ENCODE peak calls at places on chromosomes 12 and 14, in four cellular contexts. One of them, this sample, is unnamed.

GRCh38 chr14:38122241-38122640 is 85.5 kb upstream of the SSTR1 start:
- DNase-seq in stimulated activated naive CD4-positive, alpha-beta T cell: no peak
- DNase-seq in NCI-H1417: no peak
- DNase-seq in HS-27A: no peak
- DNase-seq in this sample: no peak

GRCh38 chr14:31993521-31993941 is 83.6 kb upstream of the ARHGAP5 start:
- DNase-seq in stimulated activated naive CD4-positive, alpha-beta T cell: no peak
- DNase-seq in NCI-H1417: no peak
- DNase-seq in HS-27A: no peak
- DNase-seq in this sample: no peak

GRCh38 chr14:90434370-90435020 is 37.7 kb downstream of the CALM1 start:
- DNase-seq in NCI-H1417: no peak
- DNase-seq in HS-27A: no peak
- DNase-seq in stimulated activated naive CD4-positive, alpha-beta T cell: no peak
- DNase-seq in this sample: no peak

GRCh38 chr14:66501592-66501991 is 6.4 kb upstream of the GPHN start:
- DNase-seq in NCI-H1417: no peak
- DNase-seq in stimulated activated naive CD4-positive, alpha-beta T cell: no peak
- DNase-seq in HS-27A: no peak
- DNase-seq in this sample: no peak

GRCh38 chr12:9759680-9760592 is 765 bp downstream of the CD69 start:
- DNase-seq in stimulated activated naive CD4-positive, alpha-beta T cell: peak
- DNase-seq in NCI-H1417: no peak
- DNase-seq in HS-27A: no peak
- DNase-seq in this sample: no peak

GRCh38 chr12:94186461-94187237 is 38.3 kb downstream of the PLXNC1 start:
- DNase-seq in stimulated activated naive CD4-positive, alpha-beta T cell: no peak
- DNase-seq in NCI-H1417: peak
- DNase-seq in HS-27A: no peak
- DNase-seq in this sample: peak

GRCh38 chr12:123998960-123999359 is 25.9 kb downstream of the ZNF664 start:
- DNase-seq in NCI-H1417: no peak
- DNase-seq in stimulated activated naive CD4-positive, alpha-beta T cell: no peak
- DNase-seq in HS-27A: no peak
- DNase-seq in this sample: no peak

GRCh38 chr14:61662437-61663311 is 32.6 kb upstream of the HIF1A start:
- DNase-seq in stimulated activated naive CD4-positive, alpha-beta T cell: peak
- DNase-seq in NCI-H1417: no peak
- DNase-seq in HS-27A: peak
- DNase-seq in this sample: no peak

GRCh38 chr12:105704788-105705187 is 374.3 kb downstream of the C12orf75 start:
- DNase-seq in stimulated activated naive CD4-positive, alpha-beta T cell: no peak
- DNase-seq in NCI-H1417: peak
- DNase-seq in HS-27A: no peak
- DNase-seq in this sample: no peak

GRCh38 chr12:128702344-128702743 is 121.4 kb downstream of the SLC15A4 start:
- DNase-seq in NCI-H1417: no peak
- DNase-seq in HS-27A: no peak
- DNase-seq in stimulated activated naive CD4-positive, alpha-beta T cell: no peak
- DNase-seq in this sample: no peak

GRCh38 chr12:56087220-56087619 is 7.3 kb downstream of the ERBB3 start:
- DNase-seq in stimulated activated naive CD4-positive, alpha-beta T cell: no peak
- DNase-seq in HS-27A: no peak
- DNase-seq in NCI-H1417: peak
- DNase-seq in this sample: no peak

GRCh38 chr12:103517161-103517560 is 21.4 kb upstream of the C12orf42 start:
- DNase-seq in NCI-H1417: no peak
- DNase-seq in HS-27A: no peak
- DNase-seq in stimulated activated naive CD4-positive, alpha-beta T cell: no peak
- DNase-seq in this sample: no peak

GRCh38 chr12:120710805-120711296 is 593 bp downstream of the UNC119B start:
- DNase-seq in HS-27A: no peak
- DNase-seq in stimulated activated naive CD4-positive, alpha-beta T cell: peak
- DNase-seq in NCI-H1417: peak
- DNase-seq in this sample: no peak

GRCh38 chr12:49121047-49121696 is 10.0 kb downstream of the TUBA1B start:
- DNase-seq in HS-27A: no peak
- DNase-seq in stimulated activated naive CD4-positive, alpha-beta T cell: no peak
- DNase-seq in NCI-H1417: peak
- DNase-seq in this sample: peak

GRCh38 chr14:65179918-65180724 is 77.8 kb upstream of the MAX start:
- DNase-seq in HS-27A: peak
- DNase-seq in stimulated activated naive CD4-positive, alpha-beta T cell: no peak
- DNase-seq in NCI-H1417: no peak
- DNase-seq in this sample: no peak

GRCh38 chr12:45381351-45381750 is 165.5 kb downstream of the ANO6 start:
- DNase-seq in HS-27A: no peak
- DNase-seq in stimulated activated naive CD4-positive, alpha-beta T cell: no peak
- DNase-seq in NCI-H1417: no peak
- DNase-seq in this sample: no peak

GRCh38 chr12:38880288-38880687 is 25.1 kb downstream of the CPNE8 start:
- DNase-seq in HS-27A: no peak
- DNase-seq in NCI-H1417: no peak
- DNase-seq in stimulated activated naive CD4-positive, alpha-beta T cell: no peak
- DNase-seq in this sample: no peak

GRCh38 chr14:106691601-106692291 is 1165.4 kb downstream of the TMEM121 start:
- DNase-seq in NCI-H1417: no peak
- DNase-seq in stimulated activated naive CD4-positive, alpha-beta T cell: peak
- DNase-seq in HS-27A: no peak
- DNase-seq in this sample: no peak

GRCh38 chr12:68746572-68747180 is 700 bp downstream of the SLC35E3 start:
- DNase-seq in stimulated activated naive CD4-positive, alpha-beta T cell: peak
- DNase-seq in NCI-H1417: peak
- DNase-seq in HS-27A: peak
- DNase-seq in this sample: peak

GRCh38 chr12:82527165-82527780 is 159.4 kb upstream of the TMTC2 start:
- DNase-seq in NCI-H1417: peak
- DNase-seq in HS-27A: no peak
- DNase-seq in stimulated activated naive CD4-positive, alpha-beta T cell: peak
- DNase-seq in this sample: peak

GRCh38 chr14:90664911-90665695 is 151.1 kb downstream of the TTC7B start:
- DNase-seq in NCI-H1417: no peak
- DNase-seq in stimulated activated naive CD4-positive, alpha-beta T cell: no peak
- DNase-seq in HS-27A: no peak
- DNase-seq in this sample: no peak

GRCh38 chr14:68520637-68521556 is 272.0 kb downstream of the ZFP36L1 start:
- DNase-seq in stimulated activated naive CD4-positive, alpha-beta T cell: no peak
- DNase-seq in NCI-H1417: peak
- DNase-seq in HS-27A: no peak
- DNase-seq in this sample: no peak

GRCh38 chr14:103021817-103022668 is 35.3 kb downstream of the CDC42BPB start:
- DNase-seq in stimulated activated naive CD4-positive, alpha-beta T cell: no peak
- DNase-seq in NCI-H1417: peak
- DNase-seq in HS-27A: no peak
- DNase-seq in this sample: peak

GRCh38 chr12:127293507-127294310 is 973.3 kb upstream of the TMEM132C start:
- DNase-seq in NCI-H1417: peak
- DNase-seq in HS-27A: no peak
- DNase-seq in stimulated activated naive CD4-positive, alpha-beta T cell: peak
- DNase-seq in this sample: peak

GRCh38 chr14:54174437-54174836 is 217.8 kb upstream of the BMP4 start:
- DNase-seq in stimulated activated naive CD4-positive, alpha-beta T cell: no peak
- DNase-seq in HS-27A: no peak
- DNase-seq in NCI-H1417: no peak
- DNase-seq in this sample: no peak

GRCh38 chr14:44960146-44960545 is 1.6 kb downstream of the KLHL28 start:
- DNase-seq in stimulated activated naive CD4-positive, alpha-beta T cell: no peak
- DNase-seq in HS-27A: no peak
- DNase-seq in NCI-H1417: no peak
- DNase-seq in this sample: no peak

GRCh38 chr14:99009875-99010274 is 262.1 kb downstream of the BCL11B start:
- DNase-seq in stimulated activated naive CD4-positive, alpha-beta T cell: peak
- DNase-seq in NCI-H1417: no peak
- DNase-seq in HS-27A: no peak
- DNase-seq in this sample: no peak

GRCh38 chr14:54208751-54209150 is 188.1 kb upstream of the CDKN3 start:
- DNase-seq in HS-27A: no peak
- DNase-seq in NCI-H1417: no peak
- DNase-seq in stimulated activated naive CD4-positive, alpha-beta T cell: no peak
- DNase-seq in this sample: no peak

GRCh38 chr12:576613-577110 is 86.6 kb downstream of the NINJ2 start:
- DNase-seq in HS-27A: no peak
- DNase-seq in stimulated activated naive CD4-positive, alpha-beta T cell: no peak
- DNase-seq in NCI-H1417: no peak
- DNase-seq in this sample: no peak

GRCh38 chr14:56351861-56352260 is 227.7 kb upstream of the TMEM260 start:
- DNase-seq in HS-27A: peak
- DNase-seq in NCI-H1417: no peak
- DNase-seq in stimulated activated naive CD4-positive, alpha-beta T cell: no peak
- DNase-seq in this sample: no peak

This sample was measured in COR-L47.